ENCODE peak calls at places on chromosomes 16 and 17, in six cellular contexts. One of them, this sample, is unnamed.

GRCh38 chr17:4986951-4987766 is at the start of gene CAMTA2:
- DNase-seq in dorsolateral prefrontal cortex: peak
- DNase-seq in left ventricle myocardium inferior: peak
- DNase-seq in cardiac muscle cell: peak
- DNase-seq in uterus: peak
- DNase-seq in AG09309: no peak
- DNase-seq in this sample: peak

GRCh38 chr16:81486555-81487061 is 42.0 kb downstream of the CMIP start:
- DNase-seq in dorsolateral prefrontal cortex: no peak
- DNase-seq in left ventricle myocardium inferior: peak
- DNase-seq in cardiac muscle cell: peak
- DNase-seq in uterus: no peak
- DNase-seq in AG09309: peak
- DNase-seq in this sample: peak

GRCh38 chr17:66724581-66725341 is 110.2 kb upstream of the CACNG5 start:
- DNase-seq in dorsolateral prefrontal cortex: no peak
- DNase-seq in left ventricle myocardium inferior: peak
- DNase-seq in cardiac muscle cell: peak
- DNase-seq in uterus: no peak
- DNase-seq in AG09309: no peak
- DNase-seq in this sample: peak

GRCh38 chr16:54178491-54178976 is 108.1 kb downstream of the IRX3 start:
- DNase-seq in dorsolateral prefrontal cortex: no peak
- DNase-seq in left ventricle myocardium inferior: no peak
- DNase-seq in cardiac muscle cell: no peak
- DNase-seq in uterus: no peak
- DNase-seq in AG09309: no peak
- DNase-seq in this sample: no peak

GRCh38 chr16:81491522-81492188 is 47.0 kb downstream of the CMIP start:
- DNase-seq in dorsolateral prefrontal cortex: no peak
- DNase-seq in left ventricle myocardium inferior: no peak
- DNase-seq in cardiac muscle cell: peak
- DNase-seq in uterus: no peak
- DNase-seq in AG09309: no peak
- DNase-seq in this sample: peak

GRCh38 chr17:21551081-21551881 is 141.0 kb upstream of the KCNJ18 start:
- DNase-seq in dorsolateral prefrontal cortex: peak
- DNase-seq in left ventricle myocardium inferior: peak
- DNase-seq in cardiac muscle cell: peak
- DNase-seq in uterus: peak
- DNase-seq in AG09309: peak
- DNase-seq in this sample: peak

GRCh38 chr16:81127051-81127450 is 30.9 kb upstream of the GCSH start:
- DNase-seq in dorsolateral prefrontal cortex: no peak
- DNase-seq in left ventricle myocardium inferior: no peak
- DNase-seq in cardiac muscle cell: no peak
- DNase-seq in uterus: no peak
- DNase-seq in AG09309: peak
- DNase-seq in this sample: peak

GRCh38 chr16:4489030-4489429 is 12.8 kb downstream of the HMOX2 start:
- DNase-seq in dorsolateral prefrontal cortex: no peak
- DNase-seq in left ventricle myocardium inferior: no peak
- DNase-seq in cardiac muscle cell: peak
- DNase-seq in uterus: no peak
- DNase-seq in AG09309: no peak
- DNase-seq in this sample: peak

GRCh38 chr17:81927145-81927652 is 336 bp downstream of the MAFG start:
- DNase-seq in dorsolateral prefrontal cortex: no peak
- DNase-seq in left ventricle myocardium inferior: peak
- DNase-seq in cardiac muscle cell: no peak
- DNase-seq in uterus: no peak
- DNase-seq in AG09309: no peak
- DNase-seq in this sample: no peak

DNA sequence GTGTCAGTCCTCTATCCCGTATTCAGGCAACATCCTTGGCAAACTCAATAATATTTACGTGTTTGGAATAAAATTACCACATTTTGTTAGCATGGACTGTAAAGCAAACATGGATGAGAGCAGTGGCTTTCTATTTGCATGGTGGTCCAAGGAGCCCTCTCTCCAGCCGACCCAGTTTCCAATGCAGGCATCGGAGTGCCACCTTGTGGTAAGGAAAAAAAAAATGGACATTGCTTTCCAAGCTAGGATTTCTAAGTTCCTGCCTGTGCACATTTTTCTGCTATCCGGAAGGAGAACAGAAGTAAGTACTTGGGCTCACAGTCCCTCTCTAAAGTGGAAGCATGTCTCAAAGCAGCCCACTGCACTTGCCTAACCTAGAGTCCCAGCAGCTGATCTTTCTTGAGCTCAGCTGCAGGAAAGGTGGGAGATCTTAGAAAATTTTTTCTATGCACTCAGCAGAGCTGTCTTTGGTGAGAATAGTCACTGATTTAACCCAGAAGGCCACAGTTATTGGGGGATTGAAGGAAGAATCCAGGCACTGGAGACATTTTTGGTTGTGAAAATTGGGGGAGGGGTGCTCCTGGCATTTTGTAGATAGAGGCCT is 46.0 kb upstream of the ERCC4 start:
- DNase-seq in dorsolateral prefrontal cortex: peak
- DNase-seq in left ventricle myocardium inferior: no peak
- DNase-seq in cardiac muscle cell: peak
- DNase-seq in uterus: no peak
- DNase-seq in AG09309: no peak
- DNase-seq in this sample: peak
- TF ChIP-seq CTCF in dorsolateral prefrontal cortex: peak
- TF ChIP-seq CTCF in left ventricle myocardium inferior: peak
- TF ChIP-seq CTCF in cardiac muscle cell: peak
- TF ChIP-seq CTCF in uterus: no peak
- TF ChIP-seq CTCF in AG09309: peak
- TF ChIP-seq CTCF in this sample: peak

GRCh38 chr17:65093930-65094329 is 37.4 kb upstream of the GNA13 start:
- DNase-seq in dorsolateral prefrontal cortex: no peak
- DNase-seq in left ventricle myocardium inferior: no peak
- DNase-seq in cardiac muscle cell: no peak
- DNase-seq in uterus: no peak
- DNase-seq in AG09309: no peak
- DNase-seq in this sample: no peak

GRCh38 chr17:65092262-65092661 is 35.7 kb upstream of the GNA13 start:
- DNase-seq in dorsolateral prefrontal cortex: no peak
- DNase-seq in left ventricle myocardium inferior: no peak
- DNase-seq in cardiac muscle cell: peak
- DNase-seq in uterus: no peak
- DNase-seq in AG09309: no peak
- DNase-seq in this sample: peak

GRCh38 chr17:65085397-65085796 is 28.9 kb upstream of the GNA13 start:
- DNase-seq in dorsolateral prefrontal cortex: no peak
- DNase-seq in left ventricle myocardium inferior: no peak
- DNase-seq in cardiac muscle cell: peak
- DNase-seq in uterus: no peak
- DNase-seq in AG09309: no peak
- DNase-seq in this sample: no peak

GRCh38 chr17:65086465-65086864 is 29.9 kb upstream of the GNA13 start:
- DNase-seq in dorsolateral prefrontal cortex: no peak
- DNase-seq in left ventricle myocardium inferior: no peak
- DNase-seq in cardiac muscle cell: no peak
- DNase-seq in uterus: no peak
- DNase-seq in AG09309: no peak
- DNase-seq in this sample: no peak

GRCh38 chr17:65088621-65089385 is 32.3 kb upstream of the GNA13 start:
- DNase-seq in dorsolateral prefrontal cortex: no peak
- DNase-seq in left ventricle myocardium inferior: no peak
- DNase-seq in cardiac muscle cell: no peak
- DNase-seq in uterus: no peak
- DNase-seq in AG09309: no peak
- DNase-seq in this sample: no peak
- H3K4me3 ChIP-seq in dorsolateral prefrontal cortex: no peak
- H3K4me3 ChIP-seq in left ventricle myocardium inferior: no peak
- H3K4me3 ChIP-seq in cardiac muscle cell: no peak
- H3K4me3 ChIP-seq in uterus: no peak
- H3K4me3 ChIP-seq in AG09309: no peak
- H3K4me3 ChIP-seq in this sample: no peak

GRCh38 chr16:25996052-25996451 is 304.3 kb downstream of the HS3ST4 start:
- DNase-seq in dorsolateral prefrontal cortex: no peak
- DNase-seq in left ventricle myocardium inferior: no peak
- DNase-seq in cardiac muscle cell: no peak
- DNase-seq in uterus: no peak
- DNase-seq in AG09309: no peak
- DNase-seq in this sample: no peak
- TF ChIP-seq CTCF in dorsolateral prefrontal cortex: peak
- TF ChIP-seq CTCF in left ventricle myocardium inferior: no peak
- TF ChIP-seq CTCF in cardiac muscle cell: no peak
- TF ChIP-seq CTCF in uterus: no peak
- TF ChIP-seq CTCF in AG09309: peak
- TF ChIP-seq CTCF in this sample: no peak

GRCh38 chr17:1762233-1762905 is 509 bp downstream of the SERPINF1 start:
- DNase-seq in dorsolateral prefrontal cortex: no peak
- DNase-seq in left ventricle myocardium inferior: peak
- DNase-seq in cardiac muscle cell: peak
- DNase-seq in uterus: peak
- DNase-seq in AG09309: no peak
- DNase-seq in this sample: peak
- H3K4me3 ChIP-seq in dorsolateral prefrontal cortex: peak
- H3K4me3 ChIP-seq in left ventricle myocardium inferior: peak
- H3K4me3 ChIP-seq in cardiac muscle cell: peak
- H3K4me3 ChIP-seq in uterus: peak
- H3K4me3 ChIP-seq in AG09309: peak
- H3K4me3 ChIP-seq in this sample: peak

DNA sequence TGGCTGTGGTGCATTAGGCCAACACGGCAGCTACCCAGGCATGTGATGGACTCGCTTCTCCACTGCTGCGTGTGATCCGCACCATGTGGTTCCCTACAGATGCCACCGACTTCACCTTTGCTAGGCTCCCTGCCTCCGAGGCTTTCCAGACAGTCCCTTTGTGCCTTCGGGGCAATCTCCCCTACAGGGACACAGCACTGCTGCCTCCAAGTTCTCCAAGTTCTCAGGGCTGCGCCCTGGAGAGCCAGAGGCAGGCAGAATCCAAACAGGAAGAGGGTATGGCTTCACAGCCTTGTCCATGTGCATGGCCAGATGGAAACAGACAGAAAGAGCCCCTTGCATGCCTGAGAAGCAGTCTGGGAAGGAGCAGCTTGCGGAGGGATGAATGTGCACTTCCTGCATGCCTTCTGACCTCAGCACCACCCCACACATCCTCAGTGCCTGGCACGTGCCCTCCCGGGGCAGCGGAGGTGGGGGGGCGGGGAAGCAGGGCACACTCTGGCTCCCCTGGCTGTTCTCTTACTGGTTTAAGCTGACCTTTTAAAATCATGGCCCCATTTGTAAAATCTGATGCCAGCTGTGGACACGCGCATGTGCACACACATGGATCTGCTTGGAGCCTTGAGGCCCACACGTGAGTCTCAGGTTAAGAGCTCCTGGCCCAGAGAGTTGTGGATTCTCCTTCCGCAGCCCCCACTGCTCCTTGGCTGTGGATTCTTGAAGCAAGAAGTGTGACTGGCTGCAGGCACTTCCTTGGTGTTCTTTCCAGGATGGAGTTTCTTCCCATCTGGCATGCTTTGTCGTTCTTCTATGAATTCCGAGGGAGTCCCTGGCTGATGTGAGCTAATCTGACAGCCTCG is 55.3 kb upstream of the MTSS2 start:
- DNase-seq in dorsolateral prefrontal cortex: no peak
- DNase-seq in left ventricle myocardium inferior: no peak
- DNase-seq in cardiac muscle cell: peak
- DNase-seq in uterus: no peak
- DNase-seq in AG09309: peak
- DNase-seq in this sample: no peak
- TF ChIP-seq CTCF in dorsolateral prefrontal cortex: no peak
- TF ChIP-seq CTCF in left ventricle myocardium inferior: no peak
- TF ChIP-seq CTCF in cardiac muscle cell: no peak
- TF ChIP-seq CTCF in uterus: no peak
- TF ChIP-seq CTCF in AG09309: no peak
- TF ChIP-seq CTCF in this sample: no peak

GRCh38 chr17:49438439-49438861 is 23.8 kb upstream of the PHB1 start:
- DNase-seq in dorsolateral prefrontal cortex: no peak
- DNase-seq in left ventricle myocardium inferior: no peak
- DNase-seq in cardiac muscle cell: no peak
- DNase-seq in uterus: no peak
- DNase-seq in AG09309: no peak
- DNase-seq in this sample: no peak

GRCh38 chr17:49438885-49439284 is 24.2 kb upstream of the PHB1 start:
- DNase-seq in dorsolateral prefrontal cortex: no peak
- DNase-seq in left ventricle myocardium inferior: no peak
- DNase-seq in cardiac muscle cell: peak
- DNase-seq in uterus: no peak
- DNase-seq in AG09309: no peak
- DNase-seq in this sample: no peak

GRCh38 chr17:49436174-49436573 is 21.5 kb upstream of the PHB1 start:
- DNase-seq in dorsolateral prefrontal cortex: no peak
- DNase-seq in left ventricle myocardium inferior: no peak
- DNase-seq in cardiac muscle cell: no peak
- DNase-seq in uterus: no peak
- DNase-seq in AG09309: no peak
- DNase-seq in this sample: no peak

GRCh38 chr17:49439305-49439672 is 24.6 kb upstream of the PHB1 start:
- DNase-seq in dorsolateral prefrontal cortex: no peak
- DNase-seq in left ventricle myocardium inferior: no peak
- DNase-seq in cardiac muscle cell: no peak
- DNase-seq in uterus: no peak
- DNase-seq in AG09309: no peak
- DNase-seq in this sample: no peak

DNA sequence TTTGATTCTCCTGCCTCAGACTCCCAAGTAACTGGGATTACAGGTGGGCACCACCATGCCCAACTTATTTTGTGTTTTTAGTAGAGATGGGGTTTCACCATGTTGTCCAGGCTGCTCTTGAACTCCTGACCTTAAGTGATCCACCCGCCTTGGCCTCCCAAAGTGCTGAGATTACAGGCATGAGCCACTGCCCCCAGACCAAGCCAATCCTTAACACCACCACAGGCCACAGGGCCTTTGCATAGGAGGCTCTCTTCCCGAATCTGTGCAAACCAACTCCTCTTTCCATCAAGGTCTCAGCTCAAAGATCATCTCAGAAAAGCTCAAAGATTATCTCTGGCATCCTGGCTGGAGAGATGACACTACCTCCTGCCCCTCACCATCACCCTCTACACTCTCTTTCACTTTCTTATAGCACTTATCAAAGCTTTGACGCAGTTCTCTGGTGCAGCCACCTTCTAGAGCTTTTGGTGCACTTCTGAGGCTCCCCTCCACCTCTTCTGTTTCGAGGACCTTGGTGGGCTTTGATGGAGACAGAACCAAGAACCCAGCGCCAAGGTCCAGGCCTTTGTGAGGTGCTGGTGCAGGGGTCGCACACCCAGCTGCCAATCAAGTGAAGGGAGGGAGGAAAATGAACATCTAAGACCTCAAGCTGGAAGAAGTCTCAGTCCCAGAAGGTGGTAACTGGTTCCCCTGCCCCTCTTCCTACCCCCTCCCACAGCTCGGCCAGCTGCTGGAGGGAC is 23.2 kb upstream of the PHB1 start:
- DNase-seq in dorsolateral prefrontal cortex: no peak
- DNase-seq in left ventricle myocardium inferior: no peak
- DNase-seq in cardiac muscle cell: no peak
- DNase-seq in uterus: no peak
- DNase-seq in AG09309: no peak
- DNase-seq in this sample: no peak
- H3K4me3 ChIP-seq in dorsolateral prefrontal cortex: no peak
- H3K4me3 ChIP-seq in left ventricle myocardium inferior: no peak
- H3K4me3 ChIP-seq in cardiac muscle cell: no peak
- H3K4me3 ChIP-seq in uterus: no peak
- H3K4me3 ChIP-seq in AG09309: no peak
- H3K4me3 ChIP-seq in this sample: no peak

This sample was measured in fibroblast of the aortic adventitia.